ENCODE peak calls at places on chromosomes 16 and 17, in five cellular contexts. B, H, W, T and J are unnamed samples.

GRCh38 chr16:28258571-28258970 is 33.8 kb upstream of the SBK1 start:
- DNase-seq in W (no peak), H (no peak), T (no peak), B (no peak), J (no peak)

GRCh38 chr17:40796846-40797245 is 2.9 kb downstream of the KRT28 start:
- DNase-seq in B (peak; percentile 33), T (no peak), W (no peak), H (no peak), J (no peak)

GRCh38 chr16:64452446-64452845 is 669.4 kb downstream of the CDH11 start:
- DNase-seq in B (no peak), H (no peak), W (no peak), T (no peak), J (no peak)

GRCh38 chr17:7237266-7237760 is 1.9 kb downstream of the PHF23 start:
- DNase-seq in H (no peak), B (no peak), T (no peak), W (no peak), J (no peak)

GRCh38 chr17:60147553-60148241 is 2.1 kb upstream of the CA4 start:
- DNase-seq in H (peak; percentile 82), W (no peak), B (no peak), T (no peak), J (no peak)

GRCh38 chr16:3080024-3080423 is 14.6 kb downstream of the IL32 start:
- DNase-seq in W (no peak), H (peak; percentile 70), B (no peak), T (no peak), J (no peak)

GRCh38 chr16:505479-506245 is 21.9 kb upstream of the CAPN15 start:
- DNase-seq in B (no peak), H (no peak), T (no peak), W (no peak), J (no peak)

GRCh38 chr17:80837711-80838110 is 153.9 kb upstream of the CHMP6 start:
- DNase-seq in T (no peak), B (no peak), W (no peak), H (peak; percentile 66), J (no peak)

GRCh38 chr17:82272495-82273326 is 789 bp downstream of the CSNK1D start:
- DNase-seq in H (peak; percentile 92), T (peak; percentile 39), W (peak; percentile 23), B (peak; percentile 50), J (peak; percentile 57)

GRCh38 chr16:31785126-31785525 is 88.5 kb upstream of the ZNF267 start:
- DNase-seq in W (no peak), B (no peak), H (no peak), T (no peak), J (no peak)

GRCh38 chr16:57892447-57893096 is 78.4 kb downstream of the CNGB1 start:
- DNase-seq in T (no peak), B (no peak), W (no peak), H (peak; percentile 83), J (no peak)

GRCh38 chr16:83356266-83356665 is 451.5 kb upstream of the HSBP1 start:
- DNase-seq in H (no peak), B (peak; percentile 15), W (peak; percentile 32), T (peak; percentile 11), J (peak; percentile 72)

GRCh38 chr16:70254095-70254964 is 2.6 kb upstream of the EXOSC6 start:
- DNase-seq in H (no peak), T (no peak), B (no peak), W (no peak), J (no peak)

GRCh38 chr17:7932483-7932891 is 481 bp downstream of the CNTROB start:
- DNase-seq in H (peak; percentile 84), B (peak; percentile 22), W (peak; percentile 16), T (no peak), J (peak; percentile 49)

DNA sequence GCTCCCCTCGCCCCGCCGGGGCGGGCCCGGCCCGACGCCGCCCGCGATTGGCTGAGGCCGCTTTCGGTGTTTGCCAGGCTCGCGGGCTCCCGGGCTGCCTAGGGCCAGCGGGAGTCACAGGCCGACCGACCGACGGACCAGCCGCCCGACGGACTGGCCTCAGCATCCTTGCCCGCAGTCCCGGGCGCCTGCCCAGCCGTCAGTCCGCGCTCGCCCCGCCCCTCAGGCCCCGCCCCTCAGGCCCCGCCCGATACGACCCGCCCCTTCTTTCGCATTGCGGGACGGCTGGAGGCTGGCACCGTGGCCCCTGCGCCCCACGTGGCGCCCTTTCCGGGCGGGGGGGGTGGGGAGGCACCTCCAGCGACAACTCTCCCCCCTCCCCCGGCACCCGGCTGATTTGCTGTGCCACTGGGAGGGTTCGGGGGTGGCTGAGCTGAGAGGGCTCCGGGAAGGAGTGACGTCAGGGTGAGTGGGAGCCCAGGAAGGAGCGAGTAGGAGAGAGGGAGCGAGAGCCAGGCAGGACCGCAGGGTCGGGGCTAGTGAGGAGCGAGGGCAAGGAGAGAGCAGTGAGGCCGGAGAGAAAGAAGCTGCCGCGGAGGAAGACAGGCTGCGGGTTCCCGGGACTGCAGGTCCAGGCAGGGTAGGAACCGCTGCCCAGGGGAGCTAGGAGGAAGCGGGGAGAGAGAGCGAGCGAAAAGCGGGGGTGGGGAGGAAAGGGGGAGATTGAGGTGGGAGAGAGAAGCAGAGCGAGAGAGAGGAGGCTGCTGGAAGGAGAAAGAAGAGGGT is at the start of gene ASPHD1:
- DNase-seq in B (peak; percentile 86), T (peak; percentile 84), W (peak; percentile 73), H (peak; percentile 91), J (peak; percentile 64)
- TF ChIP-seq CTCF in B (no peak), T (no peak), W (no peak), H (no peak), J (no peak)

GRCh38 chr17:77709594-77709993 is 248.9 kb upstream of the TNRC6C start:
- DNase-seq in W (no peak), B (no peak), T (no peak), H (no peak), J (no peak)

GRCh38 chr17:77708049-77708448 is 250.5 kb upstream of the TNRC6C start:
- DNase-seq in T (no peak), H (no peak), B (no peak), W (no peak), J (no peak)

GRCh38 chr17:77716289-77716929 is 242.1 kb upstream of the TNRC6C start:
- DNase-seq in T (no peak), W (no peak), H (no peak), B (no peak), J (no peak)

GRCh38 chr17:77708936-77709335 is 249.6 kb upstream of the TNRC6C start:
- DNase-seq in H (no peak), W (no peak), B (no peak), T (no peak), J (no peak)

GRCh38 chr17:77712578-77712977 is 245.9 kb upstream of the TNRC6C start:
- DNase-seq in B (no peak), T (no peak), H (no peak), W (no peak), J (no peak)
- TF ChIP-seq CTCF in B (no peak), T (no peak), H (no peak), W (no peak), J (no peak)

GRCh38 chr16:86541560-86541959 is 13.5 kb downstream of the MTHFSD start:
- DNase-seq in H (peak; percentile 68), T (no peak), W (no peak), B (no peak), J (no peak)
- TF ChIP-seq CTCF in H (no peak), T (no peak), W (no peak), B (no peak), J (no peak)

GRCh38 chr17:3019761-3020160 is 43.6 kb downstream of the OR1D5 start:
- DNase-seq in W (no peak), T (no peak), H (no peak), B (no peak), J (no peak)

GRCh38 chr17:3024346-3024745 is 39.1 kb downstream of the OR1D5 start:
- DNase-seq in W (no peak), H (no peak), T (no peak), B (no peak), J (no peak)

GRCh38 chr17:3017936-3018335 is 45.5 kb downstream of the OR1D5 start:
- DNase-seq in B (no peak), T (no peak), H (no peak), W (no peak), J (no peak)

GRCh38 chr17:3022197-3022596 is 41.2 kb downstream of the OR1D5 start:
- DNase-seq in H (no peak), T (no peak), W (no peak), B (no peak), J (no peak)

DNA sequence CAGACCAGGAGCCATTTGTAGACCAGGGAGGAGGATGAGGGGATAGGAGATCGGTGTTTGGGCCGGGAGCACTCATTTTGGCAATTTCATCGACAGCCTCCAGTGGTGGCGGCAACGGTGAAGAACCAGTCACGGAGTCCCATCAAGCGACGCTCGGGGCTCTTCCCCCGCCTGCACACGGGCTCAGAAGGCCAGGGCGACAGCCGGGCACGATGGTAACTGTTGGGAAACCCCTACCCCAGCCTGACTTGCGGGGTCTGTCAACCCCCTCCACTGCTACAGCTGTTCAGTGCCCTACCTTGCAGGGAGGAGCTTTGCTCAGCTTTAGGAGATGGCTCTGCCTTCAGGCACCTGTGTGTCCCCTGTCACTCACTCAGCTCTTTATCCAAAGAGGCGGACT is 43.0 kb downstream of the OR1D5 start:
- DNase-seq in B (no peak), W (no peak), H (peak; percentile 33), T (no peak), J (no peak)
- TF ChIP-seq CTCF in B (no peak), W (no peak), H (no peak), T (no peak), J (no peak)

GRCh38 chr16:13391337-13391736 is 489.9 kb downstream of the SHISA9 start:
- DNase-seq in H (no peak), B (no peak), W (no peak), T (no peak), J (peak; percentile 91)
- TF ChIP-seq CTCF in H (no peak), B (no peak), W (no peak), T (no peak), J (peak; percentile 68)

GRCh38 chr17:74919440-74920305 is 3.4 kb downstream of the USH1G start:
- DNase-seq in B (peak; percentile 65), W (peak; percentile 45), H (no peak), T (no peak), J (no peak)
- TF ChIP-seq CTCF in B (no peak), W (peak; percentile 45), H (no peak), T (peak; percentile 43), J (peak; percentile 32)

DNA sequence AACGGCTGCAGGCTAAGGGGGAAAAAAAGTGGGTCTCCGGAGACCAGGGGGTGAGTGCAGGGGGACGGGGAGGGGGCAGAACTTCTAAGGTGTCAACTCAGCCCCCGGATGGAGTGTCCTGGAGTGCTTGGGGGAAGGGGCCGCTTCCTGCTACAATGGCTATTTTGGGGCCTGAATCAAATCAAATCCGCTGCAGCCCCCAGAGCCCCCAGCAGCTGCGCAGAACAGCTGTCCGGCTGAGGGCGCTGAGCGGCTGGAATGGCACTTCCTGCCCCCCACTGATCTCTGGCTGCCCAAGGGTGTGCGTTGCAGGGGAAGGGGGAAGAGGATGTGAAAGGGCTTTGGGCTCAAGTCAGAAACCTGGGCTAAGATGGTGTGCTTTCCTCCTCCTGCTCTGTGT is 24.2 kb upstream of the PHB1 start:
- DNase-seq in B (no peak), W (no peak), T (no peak), H (no peak), J (peak; percentile 89)
- TF ChIP-seq CTCF in B (no peak), W (no peak), T (no peak), H (no peak), J (peak; percentile 62)